ENCODE peak calls at places on chromosomes 1 and 21, in seven cellular contexts. One of them, this sample, is unnamed.

GRCh38 chr1:219292989-219293388 is 119.3 kb downstream of the LYPLAL1 start:
- DNase-seq in tibial artery: no peak
- DNase-seq in fibroblast of mammary gland: no peak
- DNase-seq in nephron progenitor cell: no peak
- DNase-seq in fibroblast of the aortic adventitia: no peak
- DNase-seq in AG04450: no peak
- DNase-seq in thyroid gland: no peak
- DNase-seq in this sample: no peak

GRCh38 chr21:44259082-44259705 is 2.5 kb downstream of the DNMT3L start:
- DNase-seq in tibial artery: no peak
- DNase-seq in fibroblast of mammary gland: peak
- DNase-seq in nephron progenitor cell: no peak
- DNase-seq in fibroblast of the aortic adventitia: no peak
- DNase-seq in AG04450: no peak
- DNase-seq in thyroid gland: no peak
- DNase-seq in this sample: no peak

GRCh38 chr21:33022828-33023573 is 2.7 kb upstream of the OLIG2 start:
- DNase-seq in tibial artery: no peak
- DNase-seq in fibroblast of mammary gland: no peak
- DNase-seq in nephron progenitor cell: no peak
- DNase-seq in fibroblast of the aortic adventitia: no peak
- DNase-seq in AG04450: no peak
- DNase-seq in thyroid gland: no peak
- DNase-seq in this sample: no peak

GRCh38 chr1:198681831-198682756 is 43.3 kb downstream of the PTPRC start:
- DNase-seq in tibial artery: peak
- DNase-seq in fibroblast of mammary gland: peak
- DNase-seq in nephron progenitor cell: no peak
- DNase-seq in fibroblast of the aortic adventitia: peak
- DNase-seq in AG04450: peak
- DNase-seq in thyroid gland: no peak
- DNase-seq in this sample: peak

GRCh38 chr1:100941098-100941527 is 45.2 kb downstream of the SLC30A7 start:
- DNase-seq in tibial artery: no peak
- DNase-seq in fibroblast of mammary gland: no peak
- DNase-seq in nephron progenitor cell: no peak
- DNase-seq in fibroblast of the aortic adventitia: no peak
- DNase-seq in AG04450: no peak
- DNase-seq in thyroid gland: no peak
- DNase-seq in this sample: no peak

GRCh38 chr1:52970149-52970548 is 43.1 kb downstream of the SCP2 start:
- DNase-seq in tibial artery: no peak
- DNase-seq in fibroblast of mammary gland: peak
- DNase-seq in nephron progenitor cell: no peak
- DNase-seq in fibroblast of the aortic adventitia: peak
- DNase-seq in AG04450: no peak
- DNase-seq in thyroid gland: no peak
- DNase-seq in this sample: no peak

GRCh38 chr1:182909578-182909977 is 43.4 kb downstream of the SHCBP1L start:
- DNase-seq in tibial artery: no peak
- DNase-seq in fibroblast of mammary gland: no peak
- DNase-seq in nephron progenitor cell: no peak
- DNase-seq in fibroblast of the aortic adventitia: no peak
- DNase-seq in AG04450: no peak
- DNase-seq in thyroid gland: no peak
- DNase-seq in this sample: no peak

GRCh38 chr1:202046227-202046626 is 35.8 kb downstream of the ELF3 start:
- DNase-seq in tibial artery: no peak
- DNase-seq in fibroblast of mammary gland: no peak
- DNase-seq in nephron progenitor cell: no peak
- DNase-seq in fibroblast of the aortic adventitia: no peak
- DNase-seq in AG04450: no peak
- DNase-seq in thyroid gland: peak
- DNase-seq in this sample: no peak

GRCh38 chr1:174812026-174812425 is 187.7 kb upstream of the CACYBP start:
- DNase-seq in tibial artery: no peak
- DNase-seq in fibroblast of mammary gland: no peak
- DNase-seq in nephron progenitor cell: no peak
- DNase-seq in fibroblast of the aortic adventitia: peak
- DNase-seq in AG04450: no peak
- DNase-seq in thyroid gland: no peak
- DNase-seq in this sample: no peak

GRCh38 chr1:198531891-198532290 is 8.6 kb downstream of the ATP6V1G3 start:
- DNase-seq in tibial artery: no peak
- DNase-seq in fibroblast of mammary gland: no peak
- DNase-seq in nephron progenitor cell: no peak
- DNase-seq in fibroblast of the aortic adventitia: no peak
- DNase-seq in AG04450: no peak
- DNase-seq in thyroid gland: no peak
- DNase-seq in this sample: no peak

GRCh38 chr1:92411511-92411910 is 75.2 kb downstream of the GFI1 start:
- DNase-seq in tibial artery: no peak
- DNase-seq in fibroblast of mammary gland: peak
- DNase-seq in nephron progenitor cell: no peak
- DNase-seq in fibroblast of the aortic adventitia: peak
- DNase-seq in AG04450: peak
- DNase-seq in thyroid gland: no peak
- DNase-seq in this sample: no peak

GRCh38 chr21:16070207-16070651 is 340.4 kb downstream of the USP25 start:
- DNase-seq in tibial artery: no peak
- DNase-seq in fibroblast of mammary gland: peak
- DNase-seq in nephron progenitor cell: no peak
- DNase-seq in fibroblast of the aortic adventitia: peak
- DNase-seq in AG04450: no peak
- DNase-seq in thyroid gland: no peak
- DNase-seq in this sample: no peak

GRCh38 chr1:83060216-83060615 is 938.7 kb downstream of the TTLL7 start:
- DNase-seq in tibial artery: no peak
- DNase-seq in fibroblast of mammary gland: no peak
- DNase-seq in nephron progenitor cell: no peak
- DNase-seq in fibroblast of the aortic adventitia: peak
- DNase-seq in AG04450: no peak
- DNase-seq in thyroid gland: peak
- DNase-seq in this sample: no peak

GRCh38 chr21:42397291-42398129 is 1.7 kb upstream of the TMPRSS3 start:
- DNase-seq in tibial artery: no peak
- DNase-seq in fibroblast of mammary gland: no peak
- DNase-seq in nephron progenitor cell: no peak
- DNase-seq in fibroblast of the aortic adventitia: no peak
- DNase-seq in AG04450: no peak
- DNase-seq in thyroid gland: no peak
- DNase-seq in this sample: no peak

GRCh38 chr1:89607156-89607555 is 25.8 kb upstream of the LRRC8C start:
- DNase-seq in tibial artery: no peak
- DNase-seq in fibroblast of mammary gland: no peak
- DNase-seq in nephron progenitor cell: no peak
- DNase-seq in fibroblast of the aortic adventitia: no peak
- DNase-seq in AG04450: no peak
- DNase-seq in thyroid gland: no peak
- DNase-seq in this sample: no peak

GRCh38 chr1:109786531-109787021 is 22.9 kb upstream of the EPS8L3 start:
- DNase-seq in tibial artery: peak
- DNase-seq in fibroblast of mammary gland: no peak
- DNase-seq in nephron progenitor cell: no peak
- DNase-seq in fibroblast of the aortic adventitia: peak
- DNase-seq in AG04450: no peak
- DNase-seq in thyroid gland: peak
- DNase-seq in this sample: no peak

GRCh38 chr1:46248122-46248920 is 758 bp downstream of the RAD54L start:
- DNase-seq in tibial artery: peak
- DNase-seq in fibroblast of mammary gland: peak
- DNase-seq in nephron progenitor cell: peak
- DNase-seq in fibroblast of the aortic adventitia: no peak
- DNase-seq in AG04450: no peak
- DNase-seq in thyroid gland: peak
- DNase-seq in this sample: no peak

GRCh38 chr1:160128636-160129035 is 13.1 kb downstream of the ATP1A2 start:
- DNase-seq in tibial artery: no peak
- DNase-seq in fibroblast of mammary gland: no peak
- DNase-seq in nephron progenitor cell: no peak
- DNase-seq in fibroblast of the aortic adventitia: no peak
- DNase-seq in AG04450: no peak
- DNase-seq in thyroid gland: no peak
- DNase-seq in this sample: no peak

GRCh38 chr1:229252228-229252984 is 18.5 kb upstream of the RAB4A start:
- DNase-seq in tibial artery: no peak
- DNase-seq in fibroblast of mammary gland: no peak
- DNase-seq in nephron progenitor cell: no peak
- DNase-seq in fibroblast of the aortic adventitia: no peak
- DNase-seq in AG04450: no peak
- DNase-seq in thyroid gland: no peak
- DNase-seq in this sample: no peak

GRCh38 chr1:229258851-229259110 is 12.1 kb upstream of the RAB4A start:
- DNase-seq in tibial artery: no peak
- DNase-seq in fibroblast of mammary gland: peak
- DNase-seq in nephron progenitor cell: no peak
- DNase-seq in fibroblast of the aortic adventitia: peak
- DNase-seq in AG04450: no peak
- DNase-seq in thyroid gland: no peak
- DNase-seq in this sample: no peak

GRCh38 chr1:229258031-229258850 is 12.7 kb upstream of the RAB4A start:
- DNase-seq in tibial artery: peak
- DNase-seq in fibroblast of mammary gland: peak
- DNase-seq in nephron progenitor cell: peak
- DNase-seq in fibroblast of the aortic adventitia: peak
- DNase-seq in AG04450: peak
- DNase-seq in thyroid gland: peak
- DNase-seq in this sample: peak

GRCh38 chr1:229253170-229253974 is 17.5 kb upstream of the RAB4A start:
- DNase-seq in tibial artery: no peak
- DNase-seq in fibroblast of mammary gland: peak
- DNase-seq in nephron progenitor cell: no peak
- DNase-seq in fibroblast of the aortic adventitia: no peak
- DNase-seq in AG04450: no peak
- DNase-seq in thyroid gland: no peak
- DNase-seq in this sample: no peak

DNA sequence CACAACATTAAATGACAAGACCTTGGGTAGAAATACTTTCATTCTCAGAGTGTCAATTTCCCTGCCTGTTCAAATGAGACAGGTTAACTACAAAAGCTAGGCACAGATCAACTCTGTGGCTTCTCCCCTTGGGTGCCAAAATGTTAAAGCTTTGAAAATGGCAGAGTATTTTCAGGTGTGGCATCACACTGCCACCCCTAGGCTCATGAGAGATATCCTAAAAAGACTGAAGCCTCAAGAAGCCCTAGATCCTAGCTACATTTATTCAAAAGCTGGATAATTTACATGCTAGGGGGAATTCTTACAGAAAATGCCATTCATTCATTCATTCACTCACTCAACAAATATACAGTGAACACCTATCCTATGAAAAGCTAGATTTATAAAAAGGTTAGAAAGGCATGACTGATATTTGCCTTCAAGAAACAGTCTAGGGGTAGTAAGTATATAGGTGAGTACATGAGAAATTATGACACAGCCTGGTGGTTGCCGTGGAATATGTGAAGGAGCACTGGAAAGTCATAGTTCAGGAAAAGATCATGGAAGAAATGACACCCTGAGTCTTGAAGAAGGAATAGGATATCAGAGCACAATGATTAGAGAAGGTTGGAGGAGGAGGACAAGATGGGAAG is 15.9 kb upstream of the RAB4A start:
- DNase-seq in tibial artery: no peak
- DNase-seq in fibroblast of mammary gland: peak
- DNase-seq in nephron progenitor cell: no peak
- DNase-seq in fibroblast of the aortic adventitia: peak
- DNase-seq in AG04450: no peak
- DNase-seq in thyroid gland: peak
- DNase-seq in this sample: no peak
- TF ChIP-seq CTCF in tibial artery: peak
- TF ChIP-seq CTCF in fibroblast of mammary gland: peak
- TF ChIP-seq CTCF in nephron progenitor cell: peak
- TF ChIP-seq CTCF in fibroblast of the aortic adventitia: peak
- TF ChIP-seq CTCF in AG04450: peak
- TF ChIP-seq CTCF in thyroid gland: peak
- TF ChIP-seq CTCF in this sample: no peak

GRCh38 chr1:47317841-47318240 is 3.9 kb upstream of the STIL start:
- DNase-seq in tibial artery: no peak
- DNase-seq in fibroblast of mammary gland: peak
- DNase-seq in nephron progenitor cell: no peak
- DNase-seq in fibroblast of the aortic adventitia: peak
- DNase-seq in AG04450: peak
- DNase-seq in thyroid gland: no peak
- DNase-seq in this sample: no peak

GRCh38 chr1:47309427-47309826 is 4.5 kb downstream of the STIL start:
- DNase-seq in tibial artery: no peak
- DNase-seq in fibroblast of mammary gland: no peak
- DNase-seq in nephron progenitor cell: no peak
- DNase-seq in fibroblast of the aortic adventitia: no peak
- DNase-seq in AG04450: no peak
- DNase-seq in thyroid gland: no peak
- DNase-seq in this sample: no peak

DNA sequence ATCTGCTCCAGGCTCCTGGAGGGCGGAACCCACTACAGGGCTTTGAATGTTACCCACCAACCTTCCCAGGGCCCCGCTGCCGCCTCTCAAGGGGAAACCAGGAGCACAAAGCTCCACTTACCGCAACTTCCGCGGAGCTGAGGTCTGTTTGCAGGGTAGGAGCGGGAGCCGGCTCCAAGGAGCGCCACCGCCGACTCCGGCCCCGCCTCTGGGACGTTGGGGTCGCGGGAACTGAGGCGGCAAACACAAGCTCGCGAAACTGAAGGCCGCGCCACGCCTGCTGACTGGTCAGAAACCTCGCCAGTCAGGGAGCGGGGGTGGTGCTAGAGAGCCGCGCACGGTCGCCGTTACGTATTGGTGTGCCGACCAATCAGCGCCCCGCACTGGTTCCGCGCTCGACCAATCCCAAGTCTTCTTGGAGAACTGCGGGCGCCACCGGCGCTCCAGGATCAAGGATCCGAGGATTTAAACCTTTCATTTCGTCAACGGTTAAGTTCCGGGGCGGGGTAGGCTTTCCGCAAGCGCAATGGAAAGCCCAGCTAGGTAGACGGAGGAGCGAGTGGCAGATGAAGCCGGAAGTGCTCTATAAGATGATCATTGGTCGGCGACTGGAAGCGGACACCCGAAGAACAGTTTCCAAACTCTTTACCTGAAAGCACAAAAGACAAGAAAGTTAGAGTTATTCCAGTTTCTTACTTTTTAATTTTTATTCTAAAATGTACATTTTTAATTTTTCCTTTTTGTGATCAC is at the start of gene STIL:
- DNase-seq in tibial artery: peak
- DNase-seq in fibroblast of mammary gland: peak
- DNase-seq in nephron progenitor cell: peak
- DNase-seq in fibroblast of the aortic adventitia: peak
- DNase-seq in AG04450: peak
- DNase-seq in thyroid gland: peak
- DNase-seq in this sample: peak
- TF ChIP-seq CTCF in tibial artery: no peak
- TF ChIP-seq CTCF in fibroblast of mammary gland: no peak
- TF ChIP-seq CTCF in nephron progenitor cell: no peak
- TF ChIP-seq CTCF in fibroblast of the aortic adventitia: no peak
- TF ChIP-seq CTCF in AG04450: no peak
- TF ChIP-seq CTCF in thyroid gland: no peak
- TF ChIP-seq CTCF in this sample: no peak

GRCh38 chr21:39180429-39181019 is 2.7 kb downstream of the PSMG1 start:
- DNase-seq in tibial artery: no peak
- DNase-seq in fibroblast of mammary gland: no peak
- DNase-seq in nephron progenitor cell: no peak
- DNase-seq in fibroblast of the aortic adventitia: no peak
- DNase-seq in AG04450: no peak
- DNase-seq in thyroid gland: no peak
- DNase-seq in this sample: no peak
- TF ChIP-seq CTCF in tibial artery: no peak
- TF ChIP-seq CTCF in fibroblast of mammary gland: peak
- TF ChIP-seq CTCF in nephron progenitor cell: no peak
- TF ChIP-seq CTCF in fibroblast of the aortic adventitia: peak
- TF ChIP-seq CTCF in AG04450: peak
- TF ChIP-seq CTCF in thyroid gland: no peak
- TF ChIP-seq CTCF in this sample: no peak

GRCh38 chr1:204714861-204715511 is 29.4 kb upstream of the LRRN2 start:
- DNase-seq in tibial artery: no peak
- DNase-seq in fibroblast of mammary gland: no peak
- DNase-seq in nephron progenitor cell: peak
- DNase-seq in fibroblast of the aortic adventitia: no peak
- DNase-seq in AG04450: no peak
- DNase-seq in thyroid gland: no peak
- DNase-seq in this sample: no peak
- TF ChIP-seq CTCF in tibial artery: no peak
- TF ChIP-seq CTCF in fibroblast of mammary gland: no peak
- TF ChIP-seq CTCF in nephron progenitor cell: no peak
- TF ChIP-seq CTCF in fibroblast of the aortic adventitia: no peak
- TF ChIP-seq CTCF in AG04450: no peak
- TF ChIP-seq CTCF in thyroid gland: no peak
- TF ChIP-seq CTCF in this sample: no peak

This sample was measured in natural killer cell.